ENCODE peak calls at places on chromosomes 7 and 10, in ten cellular contexts. One of them, this sample, is unnamed.

GRCh38 chr10:24703700-24704099 is 20.0 kb downstream of the ARHGAP21 start:
- DNase-seq in Caco-2: no peak
- DNase-seq in heart left ventricle: no peak
- DNase-seq in astrocyte: peak
- DNase-seq in lung: no peak
- DNase-seq in spleen: no peak
- DNase-seq in activated CD8-positive, alpha-beta T cell treated with anti-CD3 and anti-CD28 coated beads for 36 hours: no peak
- DNase-seq in GM10248: no peak
- DNase-seq in A673: no peak
- DNase-seq in adrenal gland: no peak
- DNase-seq in this sample: no peak

GRCh38 chr7:105016083-105017075 is 2.4 kb downstream of the KMT2E start:
- DNase-seq in Caco-2: no peak
- DNase-seq in heart left ventricle: no peak
- DNase-seq in astrocyte: peak
- DNase-seq in lung: no peak
- DNase-seq in spleen: no peak
- DNase-seq in activated CD8-positive, alpha-beta T cell treated with anti-CD3 and anti-CD28 coated beads for 36 hours: no peak
- DNase-seq in GM10248: no peak
- DNase-seq in A673: no peak
- DNase-seq in adrenal gland: no peak
- DNase-seq in this sample: no peak

GRCh38 chr7:28629216-28629848 is 217.0 kb downstream of the CREB5 start:
- DNase-seq in Caco-2: no peak
- DNase-seq in heart left ventricle: no peak
- DNase-seq in astrocyte: peak
- DNase-seq in lung: no peak
- DNase-seq in spleen: no peak
- DNase-seq in activated CD8-positive, alpha-beta T cell treated with anti-CD3 and anti-CD28 coated beads for 36 hours: no peak
- DNase-seq in GM10248: no peak
- DNase-seq in A673: no peak
- DNase-seq in adrenal gland: no peak
- DNase-seq in this sample: no peak

GRCh38 chr7:5997210-5997808 is 11.5 kb downstream of the PMS2 start:
- DNase-seq in Caco-2: peak
- DNase-seq in heart left ventricle: peak
- DNase-seq in astrocyte: peak
- DNase-seq in lung: peak
- DNase-seq in spleen: no peak
- DNase-seq in activated CD8-positive, alpha-beta T cell treated with anti-CD3 and anti-CD28 coated beads for 36 hours: peak
- DNase-seq in GM10248: peak
- DNase-seq in A673: peak
- DNase-seq in adrenal gland: peak
- DNase-seq in this sample: peak

GRCh38 chr7:112449353-112449752 is 907 bp upstream of the IFRD1 start:
- DNase-seq in Caco-2: peak
- DNase-seq in heart left ventricle: no peak
- DNase-seq in astrocyte: peak
- DNase-seq in lung: peak
- DNase-seq in spleen: no peak
- DNase-seq in activated CD8-positive, alpha-beta T cell treated with anti-CD3 and anti-CD28 coated beads for 36 hours: peak
- DNase-seq in GM10248: peak
- DNase-seq in A673: no peak
- DNase-seq in adrenal gland: peak
- DNase-seq in this sample: no peak

GRCh38 chr7:90411510-90411909 is 8.2 kb downstream of the CLDN12 start:
- DNase-seq in Caco-2: no peak
- DNase-seq in heart left ventricle: no peak
- DNase-seq in astrocyte: peak
- DNase-seq in lung: no peak
- DNase-seq in spleen: no peak
- DNase-seq in activated CD8-positive, alpha-beta T cell treated with anti-CD3 and anti-CD28 coated beads for 36 hours: no peak
- DNase-seq in GM10248: no peak
- DNase-seq in A673: no peak
- DNase-seq in adrenal gland: no peak
- DNase-seq in this sample: no peak

GRCh38 chr7:150365673-150366398 is 2.8 kb upstream of the REPIN1 start:
- DNase-seq in Caco-2: no peak
- DNase-seq in heart left ventricle: no peak
- DNase-seq in astrocyte: no peak
- DNase-seq in lung: no peak
- DNase-seq in spleen: no peak
- DNase-seq in activated CD8-positive, alpha-beta T cell treated with anti-CD3 and anti-CD28 coated beads for 36 hours: no peak
- DNase-seq in GM10248: no peak
- DNase-seq in A673: no peak
- DNase-seq in adrenal gland: no peak
- DNase-seq in this sample: no peak

GRCh38 chr10:29687411-29688160 is 52.8 kb upstream of the SVIL start:
- DNase-seq in Caco-2: no peak
- DNase-seq in heart left ventricle: no peak
- DNase-seq in astrocyte: peak
- DNase-seq in lung: no peak
- DNase-seq in spleen: peak
- DNase-seq in activated CD8-positive, alpha-beta T cell treated with anti-CD3 and anti-CD28 coated beads for 36 hours: no peak
- DNase-seq in GM10248: no peak
- DNase-seq in A673: peak
- DNase-seq in adrenal gland: no peak
- DNase-seq in this sample: no peak

GRCh38 chr10:130073912-130074311 is 36.7 kb downstream of the C10orf143 start:
- DNase-seq in Caco-2: no peak
- DNase-seq in heart left ventricle: no peak
- DNase-seq in astrocyte: no peak
- DNase-seq in lung: no peak
- DNase-seq in spleen: no peak
- DNase-seq in activated CD8-positive, alpha-beta T cell treated with anti-CD3 and anti-CD28 coated beads for 36 hours: no peak
- DNase-seq in GM10248: no peak
- DNase-seq in A673: no peak
- DNase-seq in adrenal gland: no peak
- DNase-seq in this sample: no peak

GRCh38 chr10:130078120-130078519 is 32.5 kb downstream of the C10orf143 start:
- DNase-seq in Caco-2: no peak
- DNase-seq in heart left ventricle: no peak
- DNase-seq in astrocyte: no peak
- DNase-seq in lung: no peak
- DNase-seq in spleen: no peak
- DNase-seq in activated CD8-positive, alpha-beta T cell treated with anti-CD3 and anti-CD28 coated beads for 36 hours: no peak
- DNase-seq in GM10248: no peak
- DNase-seq in A673: no peak
- DNase-seq in adrenal gland: no peak
- DNase-seq in this sample: no peak

GRCh38 chr10:130076681-130077080 is 33.9 kb downstream of the C10orf143 start:
- DNase-seq in Caco-2: no peak
- DNase-seq in heart left ventricle: no peak
- DNase-seq in astrocyte: no peak
- DNase-seq in lung: no peak
- DNase-seq in spleen: no peak
- DNase-seq in activated CD8-positive, alpha-beta T cell treated with anti-CD3 and anti-CD28 coated beads for 36 hours: no peak
- DNase-seq in GM10248: no peak
- DNase-seq in A673: no peak
- DNase-seq in adrenal gland: no peak
- DNase-seq in this sample: no peak

GRCh38 chr10:130072247-130072646 is 38.4 kb downstream of the C10orf143 start:
- DNase-seq in Caco-2: no peak
- DNase-seq in heart left ventricle: no peak
- DNase-seq in astrocyte: no peak
- DNase-seq in lung: no peak
- DNase-seq in spleen: no peak
- DNase-seq in activated CD8-positive, alpha-beta T cell treated with anti-CD3 and anti-CD28 coated beads for 36 hours: no peak
- DNase-seq in GM10248: no peak
- DNase-seq in A673: no peak
- DNase-seq in adrenal gland: no peak
- DNase-seq in this sample: no peak

DNA sequence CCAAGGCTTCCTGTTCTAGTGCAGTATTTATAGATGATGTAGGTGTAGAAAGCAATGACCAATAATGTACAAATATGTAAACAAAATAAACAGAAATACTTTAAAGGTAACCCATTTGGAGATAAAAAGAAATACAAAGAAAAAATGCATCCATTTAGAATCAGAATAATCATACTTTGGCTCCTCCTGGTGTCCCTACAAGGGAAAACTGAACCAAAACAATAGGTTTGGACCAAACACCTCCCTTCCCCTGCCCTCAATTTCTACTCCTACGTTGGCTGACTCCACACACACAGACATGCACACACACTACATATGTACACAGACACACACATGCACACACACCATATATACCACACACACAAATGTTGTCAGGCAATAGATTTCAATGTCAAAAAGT is 36.0 kb downstream of the C10orf143 start:
- DNase-seq in Caco-2: no peak
- DNase-seq in heart left ventricle: no peak
- DNase-seq in astrocyte: no peak
- DNase-seq in lung: no peak
- DNase-seq in spleen: no peak
- DNase-seq in activated CD8-positive, alpha-beta T cell treated with anti-CD3 and anti-CD28 coated beads for 36 hours: no peak
- DNase-seq in GM10248: no peak
- DNase-seq in A673: no peak
- DNase-seq in adrenal gland: no peak
- DNase-seq in this sample: no peak
- TF ChIP-seq CTCF in Caco-2: no peak
- TF ChIP-seq CTCF in heart left ventricle: no peak
- TF ChIP-seq CTCF in astrocyte: no peak
- TF ChIP-seq CTCF in lung: no peak
- TF ChIP-seq CTCF in spleen: no peak
- TF ChIP-seq CTCF in activated CD8-positive, alpha-beta T cell treated with anti-CD3 and anti-CD28 coated beads for 36 hours: no peak
- TF ChIP-seq CTCF in GM10248: no peak
- TF ChIP-seq CTCF in A673: peak
- TF ChIP-seq CTCF in adrenal gland: no peak
- TF ChIP-seq CTCF in this sample: no peak

GRCh38 chr7:101815826-101816488 is 1.5 kb upstream of the CUX1 start:
- DNase-seq in Caco-2: peak
- DNase-seq in heart left ventricle: peak
- DNase-seq in astrocyte: peak
- DNase-seq in lung: peak
- DNase-seq in spleen: peak
- DNase-seq in activated CD8-positive, alpha-beta T cell treated with anti-CD3 and anti-CD28 coated beads for 36 hours: peak
- DNase-seq in GM10248: peak
- DNase-seq in A673: peak
- DNase-seq in adrenal gland: peak
- DNase-seq in this sample: peak

GRCh38 chr7:101813414-101814019 is 3.9 kb upstream of the CUX1 start:
- DNase-seq in Caco-2: no peak
- DNase-seq in heart left ventricle: no peak
- DNase-seq in astrocyte: no peak
- DNase-seq in lung: no peak
- DNase-seq in spleen: no peak
- DNase-seq in activated CD8-positive, alpha-beta T cell treated with anti-CD3 and anti-CD28 coated beads for 36 hours: no peak
- DNase-seq in GM10248: no peak
- DNase-seq in A673: no peak
- DNase-seq in adrenal gland: no peak
- DNase-seq in this sample: no peak

GRCh38 chr7:101812595-101812994 is 4.8 kb upstream of the CUX1 start:
- DNase-seq in Caco-2: no peak
- DNase-seq in heart left ventricle: no peak
- DNase-seq in astrocyte: no peak
- DNase-seq in lung: no peak
- DNase-seq in spleen: no peak
- DNase-seq in activated CD8-positive, alpha-beta T cell treated with anti-CD3 and anti-CD28 coated beads for 36 hours: no peak
- DNase-seq in GM10248: no peak
- DNase-seq in A673: no peak
- DNase-seq in adrenal gland: no peak
- DNase-seq in this sample: no peak

GRCh38 chr7:101814996-101815825 is 2.2 kb upstream of the CUX1 start:
- DNase-seq in Caco-2: peak
- DNase-seq in heart left ventricle: peak
- DNase-seq in astrocyte: no peak
- DNase-seq in lung: peak
- DNase-seq in spleen: peak
- DNase-seq in activated CD8-positive, alpha-beta T cell treated with anti-CD3 and anti-CD28 coated beads for 36 hours: peak
- DNase-seq in GM10248: peak
- DNase-seq in A673: peak
- DNase-seq in adrenal gland: peak
- DNase-seq in this sample: peak

DNA sequence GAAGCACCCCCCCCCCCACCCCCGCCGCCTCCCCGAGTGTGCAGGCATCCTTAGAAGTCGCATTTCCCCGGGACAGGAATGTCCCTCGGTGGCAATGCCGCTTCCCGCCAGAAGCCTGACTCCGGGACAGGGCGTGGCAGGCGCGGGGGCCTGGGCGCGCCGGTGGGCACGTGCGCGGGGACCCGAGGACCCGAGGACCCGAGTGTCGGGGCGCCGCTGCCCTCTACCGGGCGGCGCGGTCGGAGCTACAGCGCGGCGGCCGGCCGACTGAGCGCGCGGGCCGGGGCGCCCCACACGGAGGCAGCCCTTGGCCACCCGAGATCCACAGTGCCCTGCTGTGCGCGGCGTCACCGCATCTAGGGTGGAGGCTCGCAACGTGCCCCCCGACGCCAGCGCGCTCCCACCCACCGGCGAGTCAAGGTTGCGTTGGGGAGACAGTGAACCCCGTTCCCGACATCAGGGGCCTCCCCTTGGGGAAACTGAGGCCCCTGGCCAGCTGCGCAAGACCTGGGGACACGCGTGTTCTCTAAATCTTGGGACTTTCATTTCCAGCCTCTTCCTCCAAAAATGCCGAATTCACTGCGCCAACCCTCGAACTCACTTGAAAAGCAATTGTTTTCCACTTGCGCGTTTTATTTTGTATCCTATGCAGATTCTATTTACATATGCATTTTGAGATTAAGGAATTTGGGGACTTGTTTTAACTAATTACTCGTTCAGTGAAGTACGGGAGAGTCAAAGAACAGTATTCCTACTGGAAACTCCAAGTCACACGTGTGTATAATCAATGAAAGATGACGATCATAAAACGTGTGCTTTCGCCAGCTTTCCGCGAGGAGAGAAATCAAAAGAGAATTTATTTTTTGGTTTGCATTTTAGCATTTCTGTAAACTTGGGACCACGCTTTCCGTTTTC is 3.1 kb upstream of the CUX1 start:
- DNase-seq in Caco-2: peak
- DNase-seq in heart left ventricle: peak
- DNase-seq in astrocyte: no peak
- DNase-seq in lung: peak
- DNase-seq in spleen: peak
- DNase-seq in activated CD8-positive, alpha-beta T cell treated with anti-CD3 and anti-CD28 coated beads for 36 hours: peak
- DNase-seq in GM10248: peak
- DNase-seq in A673: peak
- DNase-seq in adrenal gland: peak
- DNase-seq in this sample: peak
- TF ChIP-seq CTCF in Caco-2: peak
- TF ChIP-seq CTCF in heart left ventricle: peak
- TF ChIP-seq CTCF in astrocyte: no peak
- TF ChIP-seq CTCF in lung: peak
- TF ChIP-seq CTCF in spleen: peak
- TF ChIP-seq CTCF in activated CD8-positive, alpha-beta T cell treated with anti-CD3 and anti-CD28 coated beads for 36 hours: peak
- TF ChIP-seq CTCF in GM10248: peak
- TF ChIP-seq CTCF in A673: peak
- TF ChIP-seq CTCF in adrenal gland: peak
- TF ChIP-seq CTCF in this sample: peak

GRCh38 chr10:75095631-75096030 is 15.8 kb upstream of the SAMD8 start:
- DNase-seq in Caco-2: no peak
- DNase-seq in heart left ventricle: no peak
- DNase-seq in astrocyte: no peak
- DNase-seq in lung: no peak
- DNase-seq in spleen: no peak
- DNase-seq in activated CD8-positive, alpha-beta T cell treated with anti-CD3 and anti-CD28 coated beads for 36 hours: no peak
- DNase-seq in GM10248: no peak
- DNase-seq in A673: no peak
- DNase-seq in adrenal gland: no peak
- DNase-seq in this sample: no peak

GRCh38 chr10:75096749-75097148 is 14.7 kb upstream of the SAMD8 start:
- DNase-seq in Caco-2: no peak
- DNase-seq in heart left ventricle: no peak
- DNase-seq in astrocyte: no peak
- DNase-seq in lung: no peak
- DNase-seq in spleen: no peak
- DNase-seq in activated CD8-positive, alpha-beta T cell treated with anti-CD3 and anti-CD28 coated beads for 36 hours: no peak
- DNase-seq in GM10248: no peak
- DNase-seq in A673: no peak
- DNase-seq in adrenal gland: no peak
- DNase-seq in this sample: no peak

GRCh38 chr10:75098902-75099673 is 12.4 kb upstream of the SAMD8 start:
- DNase-seq in Caco-2: no peak
- DNase-seq in heart left ventricle: no peak
- DNase-seq in astrocyte: no peak
- DNase-seq in lung: no peak
- DNase-seq in spleen: no peak
- DNase-seq in activated CD8-positive, alpha-beta T cell treated with anti-CD3 and anti-CD28 coated beads for 36 hours: no peak
- DNase-seq in GM10248: no peak
- DNase-seq in A673: no peak
- DNase-seq in adrenal gland: no peak
- DNase-seq in this sample: no peak

GRCh38 chr10:75099952-75100763 is 11.3 kb upstream of the SAMD8 start:
- DNase-seq in Caco-2: peak
- DNase-seq in heart left ventricle: peak
- DNase-seq in astrocyte: peak
- DNase-seq in lung: peak
- DNase-seq in spleen: peak
- DNase-seq in activated CD8-positive, alpha-beta T cell treated with anti-CD3 and anti-CD28 coated beads for 36 hours: peak
- DNase-seq in GM10248: peak
- DNase-seq in A673: peak
- DNase-seq in adrenal gland: peak
- DNase-seq in this sample: peak

DNA sequence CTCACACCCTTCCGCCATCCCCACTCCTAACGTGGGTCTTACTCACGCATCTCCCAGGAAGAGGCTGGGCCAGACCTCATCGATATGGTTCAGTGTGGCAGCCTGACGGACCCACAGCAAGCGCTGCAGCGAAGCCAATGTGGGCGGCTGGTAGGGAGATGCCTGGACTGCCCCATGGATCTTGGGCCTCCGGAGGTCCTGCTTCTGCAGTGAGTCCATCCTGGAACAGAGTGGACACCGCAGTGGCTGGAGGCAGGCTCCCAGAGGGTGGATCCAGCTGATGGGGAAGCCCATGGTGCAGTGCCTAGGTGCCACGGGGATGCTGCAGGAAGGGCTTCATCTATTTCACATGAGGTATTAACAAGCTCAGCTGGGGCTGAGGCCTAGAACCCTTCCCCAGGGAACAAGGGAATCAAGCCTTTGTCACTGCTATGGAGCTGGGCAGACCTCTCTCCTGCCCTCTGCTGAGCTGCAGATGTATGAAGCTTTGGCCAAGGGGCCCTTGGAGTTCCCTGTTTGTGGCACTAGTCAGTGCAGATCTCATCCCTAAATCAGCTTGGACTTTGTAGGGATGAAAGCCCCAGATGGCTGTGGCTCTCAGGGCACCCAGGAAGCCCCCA is 13.7 kb upstream of the SAMD8 start:
- DNase-seq in Caco-2: peak
- DNase-seq in heart left ventricle: no peak
- DNase-seq in astrocyte: no peak
- DNase-seq in lung: no peak
- DNase-seq in spleen: no peak
- DNase-seq in activated CD8-positive, alpha-beta T cell treated with anti-CD3 and anti-CD28 coated beads for 36 hours: no peak
- DNase-seq in GM10248: no peak
- DNase-seq in A673: peak
- DNase-seq in adrenal gland: no peak
- DNase-seq in this sample: no peak
- TF ChIP-seq CTCF in Caco-2: no peak
- TF ChIP-seq CTCF in heart left ventricle: no peak
- TF ChIP-seq CTCF in astrocyte: no peak
- TF ChIP-seq CTCF in lung: no peak
- TF ChIP-seq CTCF in spleen: no peak
- TF ChIP-seq CTCF in activated CD8-positive, alpha-beta T cell treated with anti-CD3 and anti-CD28 coated beads for 36 hours: no peak
- TF ChIP-seq CTCF in GM10248: peak
- TF ChIP-seq CTCF in A673: peak
- TF ChIP-seq CTCF in adrenal gland: no peak
- TF ChIP-seq CTCF in this sample: peak

DNA sequence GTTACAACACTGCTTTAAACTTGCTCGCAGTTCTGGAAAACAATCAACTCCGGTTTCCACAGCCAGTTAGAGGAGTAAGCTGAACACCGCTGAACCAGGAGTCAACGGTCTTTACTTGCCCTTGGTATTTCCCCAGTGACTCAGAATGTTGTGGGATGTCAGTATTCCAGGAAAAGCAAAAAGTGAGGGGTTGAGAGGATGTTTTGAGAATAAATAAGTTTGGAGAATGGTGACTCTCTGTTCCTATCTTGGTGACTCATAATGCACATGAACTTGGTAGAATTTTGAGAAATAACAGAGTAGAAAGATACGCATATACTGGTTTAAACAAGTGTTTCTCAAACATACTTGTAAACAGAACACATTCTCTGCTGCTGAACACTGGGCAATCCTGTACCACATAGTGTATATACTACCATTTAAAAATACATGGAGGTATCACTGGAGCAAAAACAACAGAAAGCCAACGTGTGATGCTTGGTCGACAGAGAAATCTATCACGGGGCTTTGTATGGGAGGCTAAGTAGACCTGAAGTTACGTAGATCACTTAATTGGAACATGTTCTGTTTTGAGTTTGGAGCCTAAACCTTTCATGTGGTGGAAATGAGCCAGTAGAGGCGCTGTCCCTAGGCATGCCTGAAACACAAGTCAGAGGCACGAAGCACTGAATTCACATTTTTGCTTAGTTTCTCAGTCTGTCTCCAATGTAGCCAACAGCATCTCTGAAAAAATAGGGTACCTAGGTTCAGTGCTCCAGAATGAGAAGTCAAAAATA is 534.3 kb downstream of the PARD3 start:
- DNase-seq in Caco-2: no peak
- DNase-seq in heart left ventricle: no peak
- DNase-seq in astrocyte: peak
- DNase-seq in lung: no peak
- DNase-seq in spleen: no peak
- DNase-seq in activated CD8-positive, alpha-beta T cell treated with anti-CD3 and anti-CD28 coated beads for 36 hours: peak
- DNase-seq in GM10248: no peak
- DNase-seq in A673: no peak
- DNase-seq in adrenal gland: peak
- DNase-seq in this sample: no peak
- TF ChIP-seq CTCF in Caco-2: no peak
- TF ChIP-seq CTCF in heart left ventricle: no peak
- TF ChIP-seq CTCF in astrocyte: peak
- TF ChIP-seq CTCF in lung: no peak
- TF ChIP-seq CTCF in spleen: no peak
- TF ChIP-seq CTCF in activated CD8-positive, alpha-beta T cell treated with anti-CD3 and anti-CD28 coated beads for 36 hours: no peak
- TF ChIP-seq CTCF in GM10248: no peak
- TF ChIP-seq CTCF in A673: peak
- TF ChIP-seq CTCF in adrenal gland: no peak
- TF ChIP-seq CTCF in this sample: no peak